ENCODE peak calls at places on chromosomes 5 and 9, in six cellular contexts. M, V, X, Y, W and H are unnamed samples.

GRCh38 chr5:84524491-84524890 is 139.8 kb upstream of the EDIL3 start:
- DNase-seq in M (no peak), V (peak; percentile 24), X (peak; percentile 18), Y (no peak), W (no peak), H (no peak)

GRCh38 chr5:3024976-3025375 is 273.5 kb upstream of the IRX2 start:
- DNase-seq in M (no peak), V (no peak), X (no peak), Y (no peak), W (peak; percentile 28), H (no peak)

GRCh38 chr9:70020217-70020616 is 23.4 kb upstream of the MAMDC2 start:
- DNase-seq in M (peak; percentile 35), V (no peak), X (no peak), Y (no peak), W (no peak), H (peak; percentile 25)

GRCh38 chr5:157217289-157218024 is 36.8 kb downstream of the ITK start:
- DNase-seq in M (no peak), V (no peak), X (no peak), Y (no peak), W (no peak), H (peak; percentile 19)

GRCh38 chr5:15533124-15533893 is 33.3 kb downstream of the FBXL7 start:
- DNase-seq in M (no peak), V (peak; percentile 61), X (peak; percentile 55), Y (no peak), W (no peak), H (no peak)

GRCh38 chr9:123514766-123515165 is 158.8 kb downstream of the CRB2 start:
- DNase-seq in M (no peak), V (no peak), X (no peak), Y (no peak), W (no peak), H (no peak)

GRCh38 chr5:170159101-170159698 is 53.5 kb downstream of the FOXI1 start:
- DNase-seq in M (no peak), V (peak; percentile 45), X (peak; percentile 54), Y (no peak), W (no peak), H (no peak)

GRCh38 chr5:24643880-24644279 is 898 bp downstream of the CDH10 start:
- DNase-seq in M (no peak), V (no peak), X (no peak), Y (no peak), W (no peak), H (no peak)

GRCh38 chr5:9094582-9094981 is 451.3 kb downstream of the SEMA5A start:
- DNase-seq in M (no peak), V (no peak), X (peak; percentile 61), Y (no peak), W (no peak), H (no peak)

GRCh38 chr9:124278054-124278540 is 20.3 kb downstream of the NEK6 start:
- DNase-seq in M (no peak), V (peak; percentile 59), X (no peak), Y (no peak), W (no peak), H (peak; percentile 82)

GRCh38 chr5:111407562-111407961 is 104.8 kb downstream of the STARD4 start:
- DNase-seq in M (no peak), V (no peak), X (no peak), Y (no peak), W (no peak), H (no peak)

GRCh38 chr5:75558221-75558620 is 46.5 kb downstream of the POLK start:
- DNase-seq in M (no peak), V (no peak), X (no peak), Y (no peak), W (no peak), H (no peak)

GRCh38 chr5:170597109-170597741 is 93.4 kb downstream of the KCNIP1 start:
- DNase-seq in M (no peak), V (peak; percentile 93), X (peak; percentile 73), Y (no peak), W (no peak), H (peak; percentile 67)

GRCh38 chr9:130837002-130837511 is 2.0 kb downstream of the ABL1 start:
- DNase-seq in M (no peak), V (peak; percentile 36), X (peak; percentile 67), Y (no peak), W (no peak), H (no peak)

GRCh38 chr5:9284781-9285307 is 261.0 kb downstream of the SEMA5A start:
- DNase-seq in M (no peak), V (peak; percentile 24), X (peak; percentile 58), Y (no peak), W (no peak), H (no peak)

GRCh38 chr5:79935992-79936643 is 54.9 kb downstream of the MTX3 start:
- DNase-seq in M (no peak), V (peak; percentile 8), X (peak; percentile 24), Y (no peak), W (no peak), H (peak; percentile 12)

GRCh38 chr9:131650254-131650653 is 89.6 kb downstream of the RAPGEF1 start:
- DNase-seq in M (no peak), V (peak; percentile 79), X (peak; percentile 47), Y (no peak), W (no peak), H (no peak)

GRCh38 chr5:56522972-56523371 is 289.8 kb upstream of the ANKRD55 start:
- DNase-seq in M (no peak), V (peak; percentile 55), X (peak; percentile 24), Y (no peak), W (no peak), H (no peak)

GRCh38 chr5:1884638-1885475 is 2.1 kb upstream of the IRX4 start:
- DNase-seq in M (no peak), V (no peak), X (no peak), Y (no peak), W (no peak), H (peak; percentile 39)

GRCh38 chr9:18821794-18822193 is 211.2 kb downstream of the SAXO1 start:
- DNase-seq in M (no peak), V (no peak), X (peak; percentile 52), Y (no peak), W (no peak), H (peak; percentile 48)

GRCh38 chr5:77777281-77777892 is 1.2 kb upstream of the TBCA start:
- DNase-seq in M (no peak), V (no peak), X (peak; percentile 49), Y (no peak), W (no peak), H (no peak)

GRCh38 chr9:106775960-106776359 is 87.0 kb upstream of the ZNF462 start:
- DNase-seq in M (no peak), V (no peak), X (no peak), Y (no peak), W (no peak), H (no peak)

GRCh38 chr9:97318433-97318832 is 11.0 kb downstream of the CCDC180 start:
- DNase-seq in M (no peak), V (no peak), X (no peak), Y (no peak), W (no peak), H (no peak)

GRCh38 chr9:130453487-130453886 is 8.7 kb downstream of the ASS1 start:
- DNase-seq in M (no peak), V (peak; percentile 41), X (peak; percentile 34), Y (no peak), W (no peak), H (no peak)

GRCh38 chr5:146188358-146188757 is 5.9 kb upstream of the LARS1 start:
- DNase-seq in M (no peak), V (no peak), X (peak; percentile 84), Y (no peak), W (no peak), H (no peak)

GRCh38 chr9:95030920-95031662 is 286.4 kb downstream of the FANCC start:
- DNase-seq in M (no peak), V (no peak), X (no peak), Y (no peak), W (no peak), H (no peak)

GRCh38 chr5:125348936-125349335 is 602.5 kb upstream of the ZNF608 start:
- DNase-seq in M (no peak), V (no peak), X (no peak), Y (no peak), W (no peak), H (no peak)

GRCh38 chr9:86043999-86044398 is 55.4 kb downstream of the GOLM1 start:
- DNase-seq in M (no peak), V (no peak), X (no peak), Y (no peak), W (no peak), H (peak; percentile 78)

GRCh38 chr5:57157191-57157590 is 16.7 kb upstream of the GPBP1 start:
- DNase-seq in M (no peak), V (peak; percentile 72), X (no peak), Y (no peak), W (no peak), H (no peak)

GRCh38 chr9:114235113-114235589 is 79.8 kb downstream of the COL27A1 start:
- DNase-seq in M (no peak), V (no peak), X (no peak), Y (no peak), W (no peak), H (no peak)

GRCh38 chr9:35690447-35691324 is 961 bp upstream of the TPM2 start:
- DNase-seq in M (peak; percentile 66), V (peak; percentile 87), X (peak; percentile 75), Y (peak; percentile 47), W (peak; percentile 84), H (peak; percentile 85)
- H2AK5ac ChIP-seq in M (no peak overlapping the region), V (peak overlapping the region; percentile 97), X (peak overlapping the region; percentile 97), Y (peak overlapping the region; percentile 56), W (no peak overlapping the region), H (no peak overlapping the region)

DNA sequence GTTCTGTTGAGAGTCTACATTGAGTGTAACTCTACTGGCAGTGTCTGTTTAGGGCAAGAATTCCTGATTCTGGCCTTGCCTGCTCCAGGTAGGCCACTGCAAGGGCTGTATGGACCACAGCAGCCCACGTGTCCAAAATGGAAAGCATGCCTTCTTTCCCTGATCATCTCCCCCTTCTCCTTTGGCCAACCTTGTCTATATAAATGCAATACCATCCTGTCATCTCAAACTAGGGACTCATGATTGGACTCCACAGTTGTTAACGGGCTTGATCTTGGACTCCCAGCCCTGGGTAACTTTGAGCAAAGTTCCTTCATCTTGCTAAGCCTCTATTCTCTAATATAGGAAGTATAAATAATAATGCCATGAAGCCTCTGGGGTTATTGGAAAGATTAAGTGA is 533.6 kb downstream of the BNC2 start:
- DNase-seq in M (no peak), V (no peak), X (no peak), Y (no peak), W (no peak), H (no peak)
- H2AK5ac ChIP-seq in M (no peak overlapping the region), V (peak overlapping the region; percentile 72), X (peak overlapping the region; percentile 87), Y (no peak overlapping the region), W (no peak overlapping the region), H (no peak overlapping the region)

DNA sequence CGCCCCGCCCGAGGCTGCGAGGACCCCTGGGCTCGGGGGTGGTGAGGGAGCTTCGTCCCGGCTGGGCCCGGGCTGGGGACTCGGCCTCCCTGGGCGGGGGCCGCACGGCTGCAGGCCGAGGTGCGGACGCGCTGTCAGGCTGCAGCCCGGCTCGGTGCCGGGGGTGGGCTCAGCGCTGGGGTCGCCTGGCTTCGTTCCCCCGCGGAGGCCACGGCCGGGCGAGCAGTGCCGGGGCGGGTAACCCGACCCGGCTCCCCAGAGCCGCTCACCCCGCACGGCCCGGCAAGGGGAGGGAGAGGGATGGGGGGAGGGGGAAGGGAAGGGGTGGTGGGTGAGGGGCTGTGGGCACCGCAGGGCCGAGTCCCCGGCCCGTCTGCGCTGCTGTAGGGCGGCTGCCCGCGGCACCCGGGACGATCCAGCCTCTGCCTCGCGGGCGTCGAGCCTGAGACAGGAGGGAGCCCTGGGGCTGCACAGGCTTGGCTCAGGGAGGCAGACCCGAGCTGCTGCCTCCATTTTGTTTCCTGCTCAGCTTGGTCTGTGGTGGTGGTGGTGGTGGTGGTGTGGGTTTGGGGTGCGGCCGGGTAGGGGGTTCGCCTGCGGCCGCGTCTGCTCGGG is 962 bp upstream of the NSD1 start:
- DNase-seq in M (peak; percentile 79), V (peak; percentile 48), X (no peak), Y (peak; percentile 66), W (peak; percentile 91), H (peak; percentile 84)
- H2AK5ac ChIP-seq in M (no peak overlapping the region), V (peak overlapping the region; percentile 72), X (peak overlapping the region; percentile 70), Y (peak overlapping the region; percentile 99), W (peak overlapping the region; percentile 86), H (peak overlapping the region; percentile 65)

GRCh38 chr5:181223041-181223728 is at the start of gene TRIM41:
- DNase-seq in M (peak; percentile 99), V (peak; percentile 99), X (peak; percentile 98), Y (peak; percentile 96), W (peak; percentile 97), H (peak; percentile 99)
- H2AK5ac ChIP-seq in M (no peak within 1 kb of the TSS), V (no peak within 1 kb of the TSS), X (peak within 1 kb of the TSS; percentile 98), Y (peak within 1 kb of the TSS; percentile 94), W (peak within 1 kb of the TSS; percentile 70), H (peak within 1 kb of the TSS; percentile 59)